ENCODE peak calls at places on chromosomes 7 and 10, in four cellular contexts. One of them, this sample, is unnamed.
A peak's percentile ranks its signal among the peaks of the same experiment; 100 is the strongest.

GRCh38 chr10:85266808-85267207 is 938.4 kb downstream of the CCSER2 start:
- DNase-seq in lower leg skin: no peak
- DNase-seq in stromal cell of bone marrow: no peak
- DNase-seq in Right ventricle myocardium superior: no peak
- DNase-seq in this sample: no peak

GRCh38 chr7:83413831-83414230 is 235.1 kb downstream of the SEMA3E start:
- DNase-seq in Right ventricle myocardium superior: no peak
- DNase-seq in stromal cell of bone marrow: no peak
- DNase-seq in lower leg skin: no peak
- DNase-seq in this sample: no peak

GRCh38 chr7:106947244-106947728 is 82.2 kb downstream of the PIK3CG start:
- DNase-seq in Right ventricle myocardium superior: no peak
- DNase-seq in lower leg skin: no peak
- DNase-seq in stromal cell of bone marrow: peak; percentile 40
- DNase-seq in this sample: peak; percentile 65

GRCh38 chr10:87931836-87932230 is 68.4 kb downstream of the PTEN start:
- DNase-seq in lower leg skin: no peak
- DNase-seq in stromal cell of bone marrow: no peak
- DNase-seq in Right ventricle myocardium superior: no peak
- DNase-seq in this sample: no peak

GRCh38 chr10:47237316-47238260 is 62.4 kb upstream of the GDF10 start:
- DNase-seq in Right ventricle myocardium superior: no peak
- DNase-seq in lower leg skin: no peak
- DNase-seq in stromal cell of bone marrow: no peak
- DNase-seq in this sample: no peak

GRCh38 chr7:142739927-142740492 is 9.3 kb upstream of the PRSS1 start:
- DNase-seq in lower leg skin: no peak
- DNase-seq in Right ventricle myocardium superior: no peak
- DNase-seq in stromal cell of bone marrow: no peak
- DNase-seq in this sample: no peak

GRCh38 chr7:133854739-133855138 is 272.4 kb upstream of the LRGUK start:
- DNase-seq in Right ventricle myocardium superior: no peak
- DNase-seq in stromal cell of bone marrow: no peak
- DNase-seq in lower leg skin: no peak
- DNase-seq in this sample: peak; percentile 50

GRCh38 chr10:103716206-103717160 is 138.9 kb downstream of the SH3PXD2A start:
- DNase-seq in Right ventricle myocardium superior: peak; percentile 20
- DNase-seq in stromal cell of bone marrow: no peak
- DNase-seq in lower leg skin: no peak
- DNase-seq in this sample: no peak

GRCh38 chr10:125095776-125096175 is 64.6 kb downstream of the CTBP2 start:
- DNase-seq in Right ventricle myocardium superior: no peak
- DNase-seq in stromal cell of bone marrow: no peak
- DNase-seq in lower leg skin: no peak
- DNase-seq in this sample: no peak

GRCh38 chr10:79314761-79315601 is 32.3 kb upstream of the PPIF start:
- DNase-seq in Right ventricle myocardium superior: peak; percentile 36
- DNase-seq in lower leg skin: no peak
- DNase-seq in stromal cell of bone marrow: no peak
- DNase-seq in this sample: no peak

GRCh38 chr10:110646417-110647135 is 2.4 kb downstream of the RBM20 start:
- DNase-seq in stromal cell of bone marrow: no peak
- DNase-seq in Right ventricle myocardium superior: no peak
- DNase-seq in lower leg skin: no peak
- DNase-seq in this sample: no peak

GRCh38 chr7:1806354-1806753 is 136.3 kb downstream of the ELFN1 start:
- DNase-seq in lower leg skin: peak; percentile 28
- DNase-seq in stromal cell of bone marrow: no peak
- DNase-seq in Right ventricle myocardium superior: no peak
- DNase-seq in this sample: no peak

GRCh38 chr7:86469680-86470295 is 173.9 kb upstream of the GRM3 start:
- DNase-seq in lower leg skin: no peak
- DNase-seq in stromal cell of bone marrow: peak; percentile 21
- DNase-seq in Right ventricle myocardium superior: peak; percentile 33
- DNase-seq in this sample: peak; percentile 83

GRCh38 chr7:146960747-146961416 is 844.3 kb downstream of the CNTNAP2 start:
- DNase-seq in stromal cell of bone marrow: no peak
- DNase-seq in Right ventricle myocardium superior: no peak
- DNase-seq in lower leg skin: no peak
- DNase-seq in this sample: no peak

GRCh38 chr10:32957341-32958084 is 517 bp downstream of the ITGB1 start:
- DNase-seq in Right ventricle myocardium superior: peak; percentile 81
- DNase-seq in lower leg skin: peak; percentile 90
- DNase-seq in stromal cell of bone marrow: no peak
- DNase-seq in this sample: no peak

GRCh38 chr10:15200626-15201025 is 32.1 kb upstream of the NMT2 start:
- DNase-seq in Right ventricle myocardium superior: no peak
- DNase-seq in lower leg skin: no peak
- DNase-seq in stromal cell of bone marrow: no peak
- DNase-seq in this sample: peak; percentile 74

GRCh38 chr10:29200280-29200679 is 88.6 kb upstream of the LYZL1 start:
- DNase-seq in lower leg skin: no peak
- DNase-seq in Right ventricle myocardium superior: no peak
- DNase-seq in stromal cell of bone marrow: no peak
- DNase-seq in this sample: no peak

GRCh38 chr7:148286150-148286549 is 304.4 kb upstream of the C7orf33 start:
- DNase-seq in lower leg skin: no peak
- DNase-seq in stromal cell of bone marrow: peak; percentile 18
- DNase-seq in Right ventricle myocardium superior: no peak
- DNase-seq in this sample: no peak

GRCh38 chr7:20798694-20799121 is 12.0 kb upstream of the SP8 start:
- DNase-seq in lower leg skin: no peak
- DNase-seq in Right ventricle myocardium superior: no peak
- DNase-seq in stromal cell of bone marrow: no peak
- DNase-seq in this sample: no peak

GRCh38 chr7:157096286-157097055 is 42.3 kb upstream of the UBE3C start:
- DNase-seq in stromal cell of bone marrow: no peak
- DNase-seq in lower leg skin: no peak
- DNase-seq in Right ventricle myocardium superior: no peak
- DNase-seq in this sample: no peak

GRCh38 chr10:92238586-92239098 is 52.2 kb downstream of the CPEB3 start:
- DNase-seq in lower leg skin: peak; percentile 92
- DNase-seq in stromal cell of bone marrow: no peak
- DNase-seq in Right ventricle myocardium superior: no peak
- DNase-seq in this sample: no peak

GRCh38 chr7:117728858-117729257 is 144.4 kb downstream of the CTTNBP2 start:
- DNase-seq in Right ventricle myocardium superior: no peak
- DNase-seq in stromal cell of bone marrow: no peak
- DNase-seq in lower leg skin: no peak
- DNase-seq in this sample: no peak

GRCh38 chr10:5461201-5461585 is 38.2 kb downstream of the CALML5 start:
- DNase-seq in Right ventricle myocardium superior: no peak
- DNase-seq in lower leg skin: no peak
- DNase-seq in stromal cell of bone marrow: no peak
- DNase-seq in this sample: no peak

GRCh38 chr10:103563231-103564115 is 70.0 kb downstream of the NEURL1 start:
- DNase-seq in Right ventricle myocardium superior: no peak
- DNase-seq in stromal cell of bone marrow: no peak
- DNase-seq in lower leg skin: no peak
- DNase-seq in this sample: no peak

GRCh38 chr10:12350925-12351324 is 1.6 kb downstream of the CAMK1D start:
- DNase-seq in Right ventricle myocardium superior: no peak
- DNase-seq in lower leg skin: no peak
- DNase-seq in stromal cell of bone marrow: no peak
- DNase-seq in this sample: no peak

GRCh38 chr7:37354661-37355131 is 94.0 kb downstream of the ELMO1 start:
- DNase-seq in stromal cell of bone marrow: peak; percentile 63
- DNase-seq in lower leg skin: peak; percentile 93
- DNase-seq in Right ventricle myocardium superior: peak; percentile 87
- DNase-seq in this sample: peak; percentile 3

GRCh38 chr7:132891554-132891953 is 190.3 kb downstream of the CHCHD3 start:
- DNase-seq in Right ventricle myocardium superior: no peak
- DNase-seq in stromal cell of bone marrow: no peak
- DNase-seq in lower leg skin: no peak
- DNase-seq in this sample: no peak

GRCh38 chr7:18230271-18230670 is 202.6 kb upstream of the PRPS1L1 start:
- DNase-seq in lower leg skin: no peak
- DNase-seq in stromal cell of bone marrow: no peak
- DNase-seq in Right ventricle myocardium superior: no peak
- DNase-seq in this sample: no peak

GRCh38 chr10:42888504-42889095 is 106.0 kb downstream of the BMS1 start:
- DNase-seq in lower leg skin: peak; percentile 62
- DNase-seq in stromal cell of bone marrow: no peak
- DNase-seq in Right ventricle myocardium superior: no peak
- DNase-seq in this sample: no peak

GRCh38 chr10:130230611-130231010 is 94.4 kb downstream of the GLRX3 start:
- DNase-seq in lower leg skin: peak; percentile 62
- DNase-seq in stromal cell of bone marrow: no peak
- DNase-seq in Right ventricle myocardium superior: no peak
- DNase-seq in this sample: no peak

GRCh38 chr7:144738708-144739314 is 97.0 kb downstream of the TPK1 start:
- DNase-seq in stromal cell of bone marrow: peak; percentile 19
- DNase-seq in Right ventricle myocardium superior: no peak
- DNase-seq in lower leg skin: no peak
- DNase-seq in this sample: no peak

GRCh38 chr10:85548038-85548437 is 818.6 kb downstream of the GRID1 start:
- DNase-seq in Right ventricle myocardium superior: no peak
- DNase-seq in lower leg skin: no peak
- DNase-seq in stromal cell of bone marrow: peak; percentile 38
- DNase-seq in this sample: peak; percentile 19

This sample was measured in astrocyte of the cerebellum.